ENCODE peak calls at places on chromosomes 1 and 21, in four cellular contexts. L, S, R and X are unnamed samples.

GRCh38 chr1:223102797-223103533 is 40.1 kb downstream of the TLR5 start:
- DNase-seq in R (no peak), L (peak; percentile 15), S (no peak), X (no peak)

GRCh38 chr1:27503961-27504587 is 14.1 kb upstream of the WASF2 start:
- DNase-seq in L (no peak), S (no peak), R (no peak), X (peak; percentile 35)

GRCh38 chr1:27318596-27318995 is 3.4 kb upstream of the TMEM222 start:
- DNase-seq in S (no peak), L (no peak), R (no peak), X (peak; percentile 22)

GRCh38 chr21:38938343-38938742 is 132.6 kb downstream of the ETS2 start:
- DNase-seq in S (no peak), L (no peak), R (no peak), X (peak; percentile 49)

GRCh38 chr1:27752372-27752771 is 20.6 kb upstream of the STX12 start:
- DNase-seq in L (no peak), R (no peak), S (no peak), X (peak; percentile 43)

GRCh38 chr1:116062201-116062600 is 49.0 kb upstream of the MAB21L3 start:
- DNase-seq in S (no peak), L (no peak), R (no peak), X (no peak)

GRCh38 chr1:35674111-35674510 is 32.8 kb upstream of the PSMB2 start:
- DNase-seq in S (no peak), L (peak; percentile 71), R (no peak), X (no peak)

GRCh38 chr1:22751124-22751531 is 40.5 kb downstream of the EPHB2 start:
- DNase-seq in S (no peak), R (no peak), L (no peak), X (no peak)

GRCh38 chr1:197557302-197557701 is 218.0 kb downstream of the DENND1B start:
- DNase-seq in L (no peak), S (peak; percentile 37), R (no peak), X (peak; percentile 45)

GRCh38 chr1:185681034-185681633 is 53.1 kb upstream of the HMCN1 start:
- DNase-seq in L (peak; percentile 66), R (peak; percentile 21), S (peak; percentile 56), X (peak; percentile 44)

GRCh38 chr1:54125671-54126070 is 27.1 kb downstream of the CDCP2 start:
- DNase-seq in L (peak; percentile 27), R (no peak), S (peak; percentile 29), X (peak; percentile 26)

GRCh38 chr1:85396194-85396593 is 68.8 kb downstream of the DDAH1 start:
- DNase-seq in L (no peak), S (no peak), R (no peak), X (no peak)

GRCh38 chr1:38052750-38053415 is 6.3 kb upstream of the POU3F1 start:
- DNase-seq in R (peak; percentile 58), L (peak; percentile 45), S (no peak), X (no peak)

GRCh38 chr1:38059632-38060286 is 13.2 kb upstream of the POU3F1 start:
- DNase-seq in L (no peak), R (no peak), S (no peak), X (no peak)

GRCh38 chr1:38055965-38056364 is 9.4 kb upstream of the POU3F1 start:
- DNase-seq in R (no peak), S (no peak), L (no peak), X (no peak)

GRCh38 chr1:38053416-38054091 is 7.0 kb upstream of the POU3F1 start:
- DNase-seq in S (no peak), L (no peak), R (no peak), X (no peak)

DNA sequence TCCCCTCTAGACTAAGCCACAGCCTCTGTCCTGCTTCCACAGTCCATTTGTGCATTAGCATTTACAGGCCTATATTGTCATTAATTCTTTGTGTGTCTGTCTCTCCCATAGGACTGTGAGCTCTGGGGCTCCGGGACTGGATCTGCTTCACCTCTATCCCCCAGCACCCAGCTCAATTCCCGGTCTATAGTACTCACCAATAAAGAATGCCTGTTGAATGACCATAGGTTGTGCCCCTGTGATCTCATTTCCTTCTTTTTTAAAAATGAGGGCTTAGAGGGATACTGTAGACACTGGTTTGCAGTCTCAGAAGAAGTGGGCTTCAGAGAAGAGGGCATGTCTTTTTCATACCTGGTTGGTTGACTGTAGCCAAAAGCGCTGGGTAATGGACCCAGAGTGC is 8.8 kb upstream of the POU3F1 start:
- DNase-seq in R (no peak), L (no peak), S (no peak), X (no peak)
- H3K4me2 ChIP-seq in R (no peak overlapping the region), L (no peak overlapping the region), S (no peak overlapping the region), X (no peak overlapping the region)

GRCh38 chr1:9691108-9691445 is 39.5 kb downstream of the PIK3CD start:
- DNase-seq in L (no peak), R (no peak), S (no peak), X (peak; percentile 41)
- TF ChIP-seq ELK1 in L (no peak), R (no peak), S (no peak), X (no peak)

DNA sequence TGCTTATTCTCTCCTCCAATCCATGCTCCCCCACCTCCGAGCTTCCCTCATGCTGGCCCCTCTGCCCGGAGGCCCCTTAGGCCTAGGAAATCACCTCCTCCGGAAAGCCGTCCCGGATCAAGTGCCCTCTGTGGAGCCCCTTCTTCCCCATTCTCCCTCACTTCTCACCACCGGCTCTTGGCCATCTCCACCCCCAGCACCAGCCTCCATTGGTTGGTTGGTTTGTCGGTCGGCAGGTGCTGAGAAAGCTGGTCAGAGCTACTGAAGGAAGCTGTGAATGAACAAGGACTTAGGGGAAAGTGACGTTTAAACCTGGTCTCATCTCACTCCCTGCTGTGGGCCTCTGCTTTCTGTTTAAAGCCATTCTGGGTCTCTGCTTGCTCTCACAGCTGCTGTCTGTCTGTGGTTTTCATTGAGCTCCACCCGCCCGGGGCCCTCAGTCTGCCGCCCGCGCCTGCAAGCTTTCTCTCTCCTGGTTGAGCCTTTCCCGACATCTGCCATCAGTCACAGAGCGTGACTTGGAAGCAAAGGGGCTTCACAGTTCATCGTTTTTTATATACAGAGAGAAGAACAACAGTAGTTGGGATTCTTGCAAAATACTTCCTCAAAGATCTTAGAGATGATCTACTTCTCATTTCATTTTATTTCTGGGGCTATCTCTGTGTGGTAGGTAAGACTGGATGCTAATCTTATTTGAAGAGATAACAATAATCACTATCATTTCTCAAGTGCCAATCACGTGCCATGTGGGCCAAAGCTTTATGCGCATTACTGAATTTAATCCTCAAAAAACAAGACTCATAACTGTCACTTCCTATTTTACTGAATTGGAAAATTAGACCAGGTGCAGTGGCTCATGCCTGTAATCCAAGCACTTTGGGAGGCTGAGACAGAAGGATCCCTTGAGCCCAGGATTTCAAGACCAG is 122.0 kb downstream of the KCNN3 start:
- DNase-seq in L (no peak), R (peak; percentile 66), S (no peak), X (no peak)
- H3K4me2 ChIP-seq in L (no peak overlapping the region), R (peak overlapping the region; percentile 92), S (no peak overlapping the region), X (no peak overlapping the region)

GRCh38 chr1:203491664-203492485 is 2.1 kb upstream of the OPTC start:
- DNase-seq in S (no peak), R (no peak), L (no peak), X (no peak)
- TF ChIP-seq ELK1 in S (no peak), R (no peak), L (no peak), X (no peak)

GRCh38 chr1:94743866-94744265 is 76.3 kb upstream of the SLC44A3 start:
- DNase-seq in L (no peak), S (no peak), R (no peak), X (peak; percentile 91)
- H3K4me2 ChIP-seq in L (no peak overlapping the region), S (no peak overlapping the region), R (no peak overlapping the region), X (peak overlapping the region; percentile 19)

DNA sequence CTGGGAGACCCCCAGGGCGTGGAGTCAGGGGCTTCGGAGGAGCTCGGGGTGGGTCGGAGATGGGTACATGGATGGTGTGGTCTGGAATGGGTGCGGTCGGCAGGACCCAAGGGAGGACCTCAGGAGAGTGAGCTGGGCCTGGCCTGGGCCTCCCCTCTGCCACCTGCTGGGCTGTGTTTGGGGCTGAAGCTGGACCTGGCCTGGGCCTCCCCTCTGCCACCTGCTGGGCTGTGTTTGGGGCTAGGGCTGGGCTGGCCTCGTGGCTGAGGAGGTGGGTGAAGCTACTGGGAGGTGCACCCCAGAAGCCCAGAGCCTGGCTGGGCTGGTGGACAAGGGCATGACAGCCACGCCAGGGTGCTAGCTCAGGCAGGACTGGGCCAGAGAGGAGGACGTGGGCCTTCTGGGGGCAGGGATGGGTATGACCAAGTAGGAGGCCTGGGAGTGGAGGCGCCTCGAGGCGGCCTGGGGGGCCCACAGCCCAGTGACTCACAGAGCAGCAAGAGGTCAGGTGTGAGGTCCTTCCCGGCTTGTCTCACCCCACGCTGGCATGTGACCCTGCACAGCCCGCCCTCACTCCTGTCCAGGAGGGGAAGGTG is 14.5 kb downstream of the SAMD11 start:
- DNase-seq in L (peak; percentile 61), S (peak; percentile 87), R (no peak), X (peak; percentile 28)
- TF ChIP-seq ELK1 in L (no peak), S (no peak), R (no peak), X (no peak)

DNA sequence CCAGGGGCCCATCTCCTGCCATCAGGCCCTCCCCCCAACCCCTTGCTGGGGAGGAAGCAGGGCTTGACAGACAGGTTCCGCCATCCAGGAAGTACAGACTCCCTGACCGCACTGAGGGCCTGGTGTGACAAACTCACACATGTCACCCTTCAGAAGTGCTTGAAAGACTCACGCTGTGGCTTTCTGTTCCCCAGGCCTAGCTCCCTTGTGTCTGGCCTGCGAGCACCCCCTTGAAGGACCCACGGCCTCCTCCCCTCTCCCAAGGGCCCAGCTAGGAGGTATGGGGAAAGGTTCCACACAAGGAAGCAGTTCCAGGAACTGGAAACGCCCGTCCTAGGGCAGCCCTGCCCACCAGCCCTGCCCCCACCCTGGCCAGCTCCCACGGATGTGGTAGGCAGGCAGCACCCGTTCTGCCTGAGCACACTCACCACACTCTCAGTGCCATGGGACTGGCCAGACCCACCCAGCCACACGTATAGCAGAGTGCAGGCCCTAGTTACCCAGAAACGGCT is 26.7 kb downstream of the SLC2A1 start:
- DNase-seq in L (peak; percentile 64), S (peak; percentile 42), R (peak; percentile 88), X (no peak)
- H3K4me2 ChIP-seq in L (peak overlapping the region; percentile 20), S (peak overlapping the region; percentile 49), R (peak overlapping the region; percentile 91), X (no peak overlapping the region)

GRCh38 chr1:201265771-201266170 is 17.5 kb upstream of the PKP1 start:
- DNase-seq in L (no peak), R (no peak), S (peak; percentile 40), X (peak; percentile 36)

GRCh38 chr1:201264554-201264953 is 18.8 kb upstream of the PKP1 start:
- DNase-seq in R (no peak), S (no peak), L (no peak), X (no peak)

GRCh38 chr1:201261771-201262547 is 21.3 kb upstream of the PKP1 start:
- DNase-seq in R (no peak), L (no peak), S (no peak), X (peak; percentile 26)

GRCh38 chr1:201262963-201263608 is 20.2 kb upstream of the PKP1 start:
- DNase-seq in S (no peak), L (no peak), R (no peak), X (no peak)

GRCh38 chr1:201264072-201264471 is 19.2 kb upstream of the PKP1 start:
- DNase-seq in L (no peak), R (no peak), S (no peak), X (no peak)
- TF ChIP-seq ELK1 in L (no peak), R (no peak), S (no peak), X (no peak)

GRCh38 chr1:8155528-8156186 is 129.5 kb upstream of the ERRFI1 start:
- DNase-seq in R (no peak), S (peak; percentile 44), L (no peak), X (peak; percentile 31)
- H3K4me2 ChIP-seq in R (no peak overlapping the region), S (peak overlapping the region; percentile 56), L (no peak overlapping the region), X (no peak overlapping the region)